ENCODE peak calls at places on chromosomes 4 and X, in ten cellular contexts. V is stimulated activated CD4-positive, alpha-beta T cell treated with anti-CD3 and anti-CD28 coated beads, TNF-alpha, amount 100 ng/mL, for 24 hours; M is HEK293T; P is T-helper 1 cell; Z is iris pigment epithelial cell; G is LNCaP clone FGC; Y is CD8-positive, alpha-beta memory T cell; W is left cardiac atrium; B is Peyer's patch; U is AG08395. X is an unnamed sample.

GRCh38 chr4:80897537-80898303 is 132.8 kb upstream of the BMP3 start:
- DNase-seq in M (no peak), P (no peak), Y (no peak), G (no peak), W (no peak), Z (no peak), B (no peak), V (no peak), U (no peak), X (no peak)

GRCh38 chr4:3781997-3782930 is 16.1 kb downstream of the ADRA2C start:
- DNase-seq in M (no peak), B (no peak), Y (no peak), V (no peak), G (no peak), Z (no peak), P (no peak), W (no peak), U (no peak), X (no peak)

GRCh38 chr4:2101346-2102044 is 42.4 kb downstream of the NAT8L start:
- DNase-seq in V (no peak), Z (peak), M (no peak), P (no peak), Y (no peak), U (peak), W (no peak), G (no peak), B (no peak), X (no peak)

GRCh38 chrX:6917666-6918065 is 229.8 kb upstream of the STS start:
- DNase-seq in M (no peak), U (no peak), Y (no peak), V (no peak), Z (no peak), B (no peak), G (no peak), W (no peak), P (no peak), X (no peak)

GRCh38 chr4:186255122-186255521 is 10.9 kb upstream of the F11 start:
- DNase-seq in G (no peak), M (no peak), V (no peak), Z (no peak), W (no peak), Y (no peak), P (no peak), B (no peak), U (no peak), X (no peak)

GRCh38 chr4:68129793-68130192 is at the start of gene TMPRSS11F:
- DNase-seq in U (no peak), W (no peak), B (no peak), M (no peak), Z (no peak), Y (no peak), G (peak), V (no peak), P (no peak), X (no peak)

GRCh38 chrX:77087529-77088169 is 359.5 kb upstream of the FGF16 start:
- DNase-seq in Z (peak), U (peak), G (no peak), P (no peak), Y (no peak), W (peak), B (no peak), M (no peak), V (no peak), X (no peak)

GRCh38 chr4:105198541-105198940 is 51.9 kb downstream of the TET2 start:
- DNase-seq in B (no peak), G (no peak), Z (no peak), U (peak), M (no peak), Y (no peak), V (no peak), P (no peak), W (no peak), X (no peak)

GRCh38 chr4:170227928-170228327 is 138.2 kb upstream of the AADAT start:
- DNase-seq in M (peak), G (no peak), V (no peak), U (no peak), W (no peak), Z (no peak), B (no peak), Y (no peak), P (no peak), X (no peak)

GRCh38 chrX:43655961-43656494 is at the start of gene MAOA:
- DNase-seq in Z (peak), U (no peak), P (peak), G (no peak), B (peak), M (no peak), V (no peak), W (peak), Y (peak), X (peak)

GRCh38 chrX:31487946-31488345 is 416.1 kb upstream of the FTHL17 start:
- DNase-seq in M (no peak), B (no peak), U (no peak), G (no peak), P (no peak), W (no peak), V (no peak), Z (no peak), Y (no peak), X (no peak)

GRCh38 chr4:120830204-120830603 is 92.3 kb downstream of the PRDM5 start:
- DNase-seq in G (no peak), P (no peak), Z (no peak), M (no peak), V (no peak), W (peak), Y (no peak), B (no peak), U (peak), X (no peak)

GRCh38 chrX:135981010-135981409 is 4.2 kb upstream of the SLC9A6 start:
- DNase-seq in Y (no peak), W (no peak), U (no peak), M (no peak), V (no peak), G (no peak), P (no peak), B (no peak), Z (no peak), X (no peak)

GRCh38 chr4:96035727-96036126 is 195.8 kb downstream of the PDHA2 start:
- DNase-seq in V (no peak), M (peak), P (no peak), W (no peak), Z (peak), Y (no peak), B (no peak), G (no peak), U (no peak), X (peak)

GRCh38 chr4:184021389-184021788 is 116.3 kb downstream of the STOX2 start:
- DNase-seq in Y (no peak), P (no peak), B (no peak), U (no peak), M (no peak), V (no peak), W (no peak), G (no peak), Z (no peak), X (no peak)

GRCh38 chr4:147732516-147733193 is 767 bp downstream of the ARHGAP10 start:
- DNase-seq in B (no peak), M (peak), U (peak), V (no peak), Z (peak), G (no peak), P (peak), Y (no peak), W (peak), X (no peak)

GRCh38 chr4:153318696-153319320 is 25.7 kb upstream of the MND1 start:
- DNase-seq in U (peak), P (no peak), Z (peak), W (no peak), G (peak), Y (no peak), B (no peak), M (peak), V (no peak), X (peak)

GRCh38 chrX:133947022-133947421 is 38.4 kb downstream of the GPC3 start:
- DNase-seq in Z (no peak), P (no peak), W (no peak), B (no peak), U (no peak), V (no peak), M (no peak), G (no peak), Y (no peak), X (no peak)

GRCh38 chr4:59339631-59340030 is 1860.5 kb upstream of the ADGRL3 start:
- DNase-seq in W (no peak), M (no peak), V (no peak), U (no peak), B (no peak), P (no peak), Y (no peak), Z (no peak), G (no peak), X (peak)

GRCh38 chr4:1206299-1207156 is 34.1 kb upstream of the SPON2 start:
- DNase-seq in B (no peak), Z (no peak), M (no peak), V (no peak), Y (peak), U (no peak), G (no peak), W (peak), P (no peak), X (no peak)

GRCh38 chrX:102835504-102836146 is 101.4 kb upstream of the RAB40AL start:
- DNase-seq in W (no peak), U (peak), M (peak), P (no peak), Y (no peak), V (no peak), G (no peak), B (no peak), Z (peak), X (no peak)